ENCODE peak calls at places on chromosomes 16 and 17, in ten cellular contexts. E, H, K, F, Q, T, G, O, J and A are unnamed samples.

GRCh38 chr16:3651461-3652372 is 2.8 kb upstream of the DNASE1 start:
- DNase-seq in E (no peak), H (no peak), K (no peak), F (no peak), Q (no peak), T (no peak), G (no peak), O (no peak), J (no peak), A (no peak)

GRCh38 chr17:28350271-28350670 is 7.1 kb downstream of the POLDIP2 start:
- DNase-seq in E (no peak), H (no peak), K (no peak), F (no peak), Q (no peak), T (no peak), G (no peak), O (no peak), J (no peak), A (no peak)

GRCh38 chr16:68370221-68370920 is 59.6 kb downstream of the PRMT7 start:
- DNase-seq in E (no peak), H (no peak), K (no peak), F (no peak), Q (no peak), T (no peak), G (no peak), O (no peak), J (no peak), A (no peak)

GRCh38 chr17:38724337-38724988 is 5.7 kb upstream of the CISD3 start:
- DNase-seq in E (peak), H (peak), K (peak), F (no peak), Q (no peak), T (no peak), G (no peak), O (peak), J (no peak), A (no peak)

GRCh38 chr16:86575754-86576557 is 2.4 kb upstream of the FOXL1 start:
- DNase-seq in E (no peak), H (no peak), K (peak), F (peak), Q (peak), T (no peak), G (peak), O (no peak), J (no peak), A (peak)

GRCh38 chr16:67277999-67278772 is 1.1 kb upstream of the PLEKHG4 start:
- DNase-seq in E (no peak), H (no peak), K (no peak), F (no peak), Q (peak), T (no peak), G (no peak), O (no peak), J (no peak), A (no peak)

GRCh38 chr17:35981908-35982330 is 622 bp upstream of the CCL16 start:
- DNase-seq in E (no peak), H (no peak), K (no peak), F (peak), Q (no peak), T (no peak), G (no peak), O (no peak), J (no peak), A (no peak)

GRCh38 chr16:25553711-25554436 is 137.9 kb upstream of the HS3ST4 start:
- DNase-seq in E (no peak), H (no peak), K (no peak), F (no peak), Q (peak), T (no peak), G (no peak), O (no peak), J (no peak), A (no peak)

GRCh38 chr16:2724816-2725348 is 4.9 kb upstream of the PRSS27 start:
- DNase-seq in E (no peak), H (no peak), K (no peak), F (no peak), Q (no peak), T (no peak), G (no peak), O (no peak), J (no peak), A (no peak)

GRCh38 chr17:59807892-59808509 is 84.7 kb downstream of the TUBD1 start:
- DNase-seq in E (no peak), H (no peak), K (no peak), F (no peak), Q (no peak), T (no peak), G (no peak), O (no peak), J (no peak), A (no peak)

GRCh38 chr17:28901866-28902818 is 737 bp downstream of the DHRS13 start:
- DNase-seq in E (peak), H (peak), K (peak), F (no peak), Q (peak), T (no peak), G (no peak), O (no peak), J (peak), A (no peak)

GRCh38 chr16:15642557-15643452 is at the start of gene MARF1:
- DNase-seq in E (peak), H (peak), K (peak), F (peak), Q (peak), T (peak), G (peak), O (peak), J (peak), A (peak)

GRCh38 chr16:12027091-12027490 is 50.6 kb downstream of the SNX29 start:
- DNase-seq in E (no peak), H (no peak), K (peak), F (peak), Q (peak), T (no peak), G (no peak), O (no peak), J (no peak), A (no peak)

GRCh38 chr17:7295230-7296180 is 1.1 kb upstream of the YBX2 start:
- DNase-seq in E (no peak), H (no peak), K (no peak), F (peak), Q (no peak), T (no peak), G (no peak), O (no peak), J (no peak), A (no peak)

GRCh38 chr16:27920391-27920891 is 143.1 kb downstream of the GSG1L start:
- DNase-seq in E (peak), H (peak), K (peak), F (no peak), Q (peak), T (no peak), G (no peak), O (peak), J (no peak), A (no peak)